ENCODE peak calls at places on chromosomes 7 and 10, in five cellular contexts. One of them, this sample, is unnamed.

GRCh38 chr10:73060738-73061635 is 35.7 kb downstream of the P4HA1 start:
- DNase-seq in T-helper 1 cell: no peak
- DNase-seq in occipital lobe: no peak
- DNase-seq in neuronal stem cell: peak; percentile 6
- DNase-seq in GM12865: peak; percentile 39
- DNase-seq in this sample: peak; percentile 30

GRCh38 chr7:23369100-23369499 is 70.0 kb downstream of the MALSU1 start:
- DNase-seq in occipital lobe: no peak
- DNase-seq in GM12865: peak; percentile 26
- DNase-seq in neuronal stem cell: no peak
- DNase-seq in T-helper 1 cell: no peak
- DNase-seq in this sample: no peak

GRCh38 chr10:93749218-93749799 is 8.4 kb upstream of the LGI1 start:
- DNase-seq in neuronal stem cell: no peak
- DNase-seq in GM12865: no peak
- DNase-seq in occipital lobe: no peak
- DNase-seq in T-helper 1 cell: no peak
- DNase-seq in this sample: no peak

GRCh38 chr10:79392506-79393176 is 45.4 kb downstream of the PPIF start:
- DNase-seq in neuronal stem cell: no peak
- DNase-seq in occipital lobe: no peak
- DNase-seq in T-helper 1 cell: no peak
- DNase-seq in GM12865: no peak
- DNase-seq in this sample: no peak

GRCh38 chr10:110522365-110522988 is 24.8 kb downstream of the DUSP5 start:
- DNase-seq in GM12865: no peak
- DNase-seq in neuronal stem cell: no peak
- DNase-seq in occipital lobe: no peak
- DNase-seq in T-helper 1 cell: no peak
- DNase-seq in this sample: no peak

GRCh38 chr10:48525956-48526355 is 78.9 kb downstream of the ARHGAP22 start:
- DNase-seq in T-helper 1 cell: no peak
- DNase-seq in GM12865: no peak
- DNase-seq in neuronal stem cell: no peak
- DNase-seq in occipital lobe: no peak
- DNase-seq in this sample: no peak

GRCh38 chr7:141071260-141071854 is 2.5 kb upstream of the TMEM178B start:
- DNase-seq in neuronal stem cell: peak; percentile 74
- DNase-seq in T-helper 1 cell: no peak
- DNase-seq in occipital lobe: peak; percentile 77
- DNase-seq in GM12865: peak; percentile 40
- DNase-seq in this sample: peak; percentile 40

GRCh38 chr7:77893813-77894212 is 95.2 kb downstream of the PHTF2 start:
- DNase-seq in T-helper 1 cell: no peak
- DNase-seq in GM12865: no peak
- DNase-seq in neuronal stem cell: no peak
- DNase-seq in occipital lobe: no peak
- DNase-seq in this sample: no peak

GRCh38 chr10:117926491-117926890 is 120.2 kb downstream of the RAB11FIP2 start:
- DNase-seq in occipital lobe: no peak
- DNase-seq in T-helper 1 cell: no peak
- DNase-seq in neuronal stem cell: no peak
- DNase-seq in GM12865: no peak
- DNase-seq in this sample: no peak

GRCh38 chr7:1667566-1668485 is 2.3 kb upstream of the ELFN1 start:
- DNase-seq in neuronal stem cell: peak; percentile 69
- DNase-seq in occipital lobe: no peak
- DNase-seq in GM12865: no peak
- DNase-seq in T-helper 1 cell: no peak
- DNase-seq in this sample: no peak

GRCh38 chr7:101015626-101016025 is 4.3 kb upstream of the MUC17 start:
- DNase-seq in GM12865: no peak
- DNase-seq in occipital lobe: no peak
- DNase-seq in T-helper 1 cell: no peak
- DNase-seq in neuronal stem cell: no peak
- DNase-seq in this sample: peak; percentile 10

GRCh38 chr10:75015440-75015839 is 96.0 kb upstream of the SAMD8 start:
- DNase-seq in neuronal stem cell: no peak
- DNase-seq in T-helper 1 cell: no peak
- DNase-seq in occipital lobe: no peak
- DNase-seq in GM12865: no peak
- DNase-seq in this sample: no peak

GRCh38 chr10:92657024-92657423 is 32.7 kb upstream of the HHEX start:
- DNase-seq in GM12865: no peak
- DNase-seq in neuronal stem cell: no peak
- DNase-seq in T-helper 1 cell: no peak
- DNase-seq in occipital lobe: no peak
- DNase-seq in this sample: no peak

GRCh38 chr10:2658780-2659179 is 408.6 kb upstream of the PFKP start:
- DNase-seq in neuronal stem cell: no peak
- DNase-seq in occipital lobe: no peak
- DNase-seq in T-helper 1 cell: no peak
- DNase-seq in GM12865: no peak
- DNase-seq in this sample: no peak

GRCh38 chr7:155234950-155235789 is 62.5 kb upstream of the INSIG1 start:
- DNase-seq in occipital lobe: no peak
- DNase-seq in GM12865: no peak
- DNase-seq in T-helper 1 cell: no peak
- DNase-seq in neuronal stem cell: no peak
- DNase-seq in this sample: no peak

GRCh38 chr10:46270086-46270811 is 16.5 kb upstream of the ANTXRL start:
- DNase-seq in neuronal stem cell: no peak
- DNase-seq in T-helper 1 cell: no peak
- DNase-seq in occipital lobe: no peak
- DNase-seq in GM12865: no peak
- DNase-seq in this sample: no peak

GRCh38 chr7:151550601-151551286 is 31.0 kb upstream of the RHEB start:
- DNase-seq in occipital lobe: no peak
- DNase-seq in T-helper 1 cell: no peak
- DNase-seq in GM12865: no peak
- DNase-seq in neuronal stem cell: no peak
- DNase-seq in this sample: no peak

GRCh38 chr10:82128527-82128926 is 253.5 kb downstream of the NRG3 start:
- DNase-seq in GM12865: no peak
- DNase-seq in T-helper 1 cell: no peak
- DNase-seq in neuronal stem cell: no peak
- DNase-seq in occipital lobe: no peak
- DNase-seq in this sample: no peak

GRCh38 chr7:124269774-124270173 is 236.9 kb upstream of the TMEM229A start:
- DNase-seq in T-helper 1 cell: no peak
- DNase-seq in GM12865: no peak
- DNase-seq in neuronal stem cell: no peak
- DNase-seq in occipital lobe: no peak
- DNase-seq in this sample: no peak

This sample was measured in GM13977.